ENCODE peak calls at places on chromosomes 2 and 18, in eight cellular contexts. I, U, K, J, G, Q, S and L are unnamed samples.

GRCh38 chr2:37873229-37873628 is 51.9 kb upstream of the RMDN2 start:
- DNase-seq in Q (no peak), J (no peak), S (no peak), G (no peak), I (no peak), U (no peak), K (no peak), L (no peak)

GRCh38 chr18:48927286-48928080 is 23.3 kb downstream of the SMAD7 start:
- DNase-seq in U (no peak), S (no peak), J (no peak), K (no peak), I (no peak), Q (no peak), G (no peak), L (no peak)

GRCh38 chr2:45192481-45192880 is 183.2 kb upstream of the SIX2 start:
- DNase-seq in I (no peak), U (no peak), J (no peak), S (no peak), K (no peak), Q (no peak), G (no peak), L (no peak)

GRCh38 chr2:159817278-159817677 is 19.3 kb upstream of the CD302 start:
- DNase-seq in K (no peak), S (no peak), J (no peak), G (no peak), U (no peak), I (no peak), Q (no peak), L (no peak)

GRCh38 chr2:164843346-164843841 is 1.8 kb upstream of the COBLL1 start:
- DNase-seq in K (no peak), Q (no peak), S (peak), G (no peak), I (peak), U (no peak), J (peak), L (no peak)

GRCh38 chr2:174681983-174682577 is 82.2 kb downstream of the CHRNA1 start:
- DNase-seq in K (no peak), G (peak), Q (no peak), U (peak), J (peak), I (no peak), S (peak), L (no peak)

GRCh38 chr2:8573234-8573941 is 108.5 kb upstream of the ID2 start:
- DNase-seq in U (no peak), J (no peak), K (no peak), G (no peak), S (no peak), I (no peak), Q (no peak), L (peak)

GRCh38 chr2:102022884-102023539 is 31.3 kb downstream of the IL1R2 start:
- DNase-seq in G (no peak), U (no peak), K (no peak), Q (no peak), I (no peak), J (no peak), S (no peak), L (no peak)

GRCh38 chr2:230924470-230925341 is at the start of gene GPR55:
- DNase-seq in I (no peak), J (no peak), U (no peak), K (no peak), G (no peak), Q (peak), S (no peak), L (peak)

GRCh38 chr2:170221317-170222288 is 43.7 kb downstream of the MYO3B start:
- DNase-seq in I (no peak), K (no peak), Q (no peak), G (no peak), U (no peak), S (peak), J (no peak), L (no peak)

GRCh38 chr2:96918754-96919550 is 49.1 kb upstream of the SEMA4C start:
- DNase-seq in K (no peak), J (no peak), U (no peak), Q (no peak), S (no peak), G (no peak), I (no peak), L (peak)

GRCh38 chr2:236338495-236339184 is 74.4 kb upstream of the ASB18 start:
- DNase-seq in G (no peak), I (no peak), Q (peak), K (no peak), J (no peak), U (no peak), S (no peak), L (no peak)

GRCh38 chr2:61268249-61268648 is 106.3 kb downstream of the C2orf74 start:
- DNase-seq in I (no peak), U (no peak), G (no peak), Q (no peak), S (peak), K (no peak), J (no peak), L (no peak)

GRCh38 chr18:32308493-32309120 is 118.8 kb downstream of the MEP1B start:
- DNase-seq in J (peak), S (peak), I (peak), G (peak), U (no peak), K (no peak), Q (no peak), L (no peak)

GRCh38 chr2:76579911-76580310 is 869.2 kb upstream of the GCFC2 start:
- DNase-seq in U (no peak), S (no peak), I (no peak), K (no peak), G (no peak), J (no peak), Q (no peak), L (no peak)

GRCh38 chr18:3400567-3401296 is 49.2 kb upstream of the TGIF1 start:
- DNase-seq in Q (no peak), J (no peak), S (no peak), K (no peak), I (no peak), G (no peak), U (no peak), L (no peak)

GRCh38 chr2:31729065-31729439 is 148.3 kb upstream of the SRD5A2 start:
- DNase-seq in Q (no peak), U (no peak), G (no peak), I (no peak), K (no peak), S (no peak), J (no peak), L (no peak)

GRCh38 chr2:168180914-168181313 is 66.5 kb downstream of the STK39 start:
- DNase-seq in K (peak), J (no peak), U (no peak), S (no peak), G (no peak), Q (no peak), I (no peak), L (no peak)

GRCh38 chr2:10067881-10068280 is 12.3 kb downstream of the CYS1 start:
- DNase-seq in K (no peak), I (no peak), G (no peak), U (no peak), S (no peak), Q (no peak), J (no peak), L (no peak)

GRCh38 chr18:54845788-54846187 is 17.5 kb downstream of the RAB27B start:
- DNase-seq in K (no peak), Q (no peak), U (no peak), S (peak), I (no peak), G (no peak), J (no peak), L (no peak)

GRCh38 chr2:242054406-242054805 is 184.9 kb downstream of the RTP5 start:
- DNase-seq in Q (no peak), G (no peak), K (no peak), J (no peak), S (no peak), I (no peak), U (no peak), L (no peak)

GRCh38 chr2:238717084-238717483 is 130.8 kb upstream of the TWIST2 start:
- DNase-seq in I (no peak), K (no peak), G (no peak), S (no peak), U (no peak), J (no peak), Q (no peak), L (no peak)

GRCh38 chr2:26696352-26696816 is 3.9 kb downstream of the KCNK3 start:
- DNase-seq in G (peak), K (no peak), S (peak), U (no peak), J (peak), I (peak), Q (no peak), L (no peak)

GRCh38 chr2:126889071-126889470 is 9.6 kb upstream of the TEX51 start:
- DNase-seq in S (no peak), Q (no peak), G (no peak), I (no peak), K (no peak), U (no peak), J (no peak), L (no peak)